ENCODE peak calls at places on chromosomes 6 and 20, in four cellular contexts. Q, E, F and P are unnamed samples.

GRCh38 chr6:34227656-34228421 is 8.8 kb upstream of the HMGA1 start:
- DNase-seq in Q (no peak), E (no peak), F (peak; percentile 48), P (no peak)

GRCh38 chr20:9978395-9979004 is 56.3 kb upstream of the ANKEF1 start:
- DNase-seq in Q (peak; percentile 80), E (peak; percentile 81), F (peak; percentile 86), P (peak; percentile 92)

GRCh38 chr6:125380474-125380873 is 78.7 kb upstream of the HDDC2 start:
- DNase-seq in Q (no peak), E (no peak), F (no peak), P (no peak)

GRCh38 chr6:30061766-30062458 is 847 bp downstream of the POLR1H start:
- DNase-seq in Q (no peak), E (no peak), F (peak; percentile 29), P (no peak)

GRCh38 chr6:30555428-30556005 is 772 bp downstream of the GNL1 start:
- DNase-seq in Q (peak; percentile 83), E (no peak), F (peak; percentile 44), P (no peak)

GRCh38 chr6:41208439-41209106 is 7.6 kb upstream of the TREML2 start:
- DNase-seq in Q (no peak), E (no peak), F (no peak), P (no peak)

GRCh38 chr6:116969211-116969863 is 92.3 kb downstream of the RFX6 start:
- DNase-seq in Q (peak; percentile 64), E (peak; percentile 60), F (peak; percentile 40), P (peak; percentile 28)

GRCh38 chr6:20188630-20189075 is 23.6 kb downstream of the MBOAT1 start:
- DNase-seq in Q (peak; percentile 26), E (no peak), F (peak; percentile 41), P (no peak)

GRCh38 chr6:19465240-19465639 is 371.9 kb upstream of the ID4 start:
- DNase-seq in Q (no peak), E (no peak), F (no peak), P (no peak)

GRCh38 chr6:5541751-5542432 is 280.6 kb downstream of the FARS2 start:
- DNase-seq in Q (no peak), E (no peak), F (peak; percentile 34), P (no peak)

GRCh38 chr6:169342655-169343054 is 89.0 kb upstream of the THBS2 start:
- DNase-seq in Q (no peak), E (no peak), F (no peak), P (no peak)

GRCh38 chr6:42041131-42042055 is 8.9 kb upstream of the TAF8 start:
- DNase-seq in Q (peak; percentile 21), E (no peak), F (no peak), P (no peak)

GRCh38 chr6:112216699-112217551 is 37.4 kb downstream of the LAMA4 start:
- DNase-seq in Q (no peak), E (no peak), F (peak; percentile 92), P (no peak)

GRCh38 chr6:39530201-39530759 is 194.9 kb downstream of the KIF6 start:
- DNase-seq in Q (no peak), E (peak; percentile 87), F (peak; percentile 66), P (no peak)

GRCh38 chr20:62156254-62156556 is 12.6 kb downstream of the SS18L1 start:
- DNase-seq in Q (no peak), E (no peak), F (no peak), P (no peak)

GRCh38 chr6:27296106-27296783 is 15.8 kb downstream of the POM121L2 start:
- DNase-seq in Q (peak; percentile 91), E (no peak), F (peak; percentile 55), P (no peak)

GRCh38 chr20:56843817-56844216 is 214.7 kb downstream of the TFAP2C start:
- DNase-seq in Q (no peak), E (no peak), F (no peak), P (no peak)

GRCh38 chr6:103723438-103723837 is 1136.3 kb downstream of the HACE1 start:
- DNase-seq in Q (no peak), E (peak; percentile 12), F (no peak), P (no peak)

DNA sequence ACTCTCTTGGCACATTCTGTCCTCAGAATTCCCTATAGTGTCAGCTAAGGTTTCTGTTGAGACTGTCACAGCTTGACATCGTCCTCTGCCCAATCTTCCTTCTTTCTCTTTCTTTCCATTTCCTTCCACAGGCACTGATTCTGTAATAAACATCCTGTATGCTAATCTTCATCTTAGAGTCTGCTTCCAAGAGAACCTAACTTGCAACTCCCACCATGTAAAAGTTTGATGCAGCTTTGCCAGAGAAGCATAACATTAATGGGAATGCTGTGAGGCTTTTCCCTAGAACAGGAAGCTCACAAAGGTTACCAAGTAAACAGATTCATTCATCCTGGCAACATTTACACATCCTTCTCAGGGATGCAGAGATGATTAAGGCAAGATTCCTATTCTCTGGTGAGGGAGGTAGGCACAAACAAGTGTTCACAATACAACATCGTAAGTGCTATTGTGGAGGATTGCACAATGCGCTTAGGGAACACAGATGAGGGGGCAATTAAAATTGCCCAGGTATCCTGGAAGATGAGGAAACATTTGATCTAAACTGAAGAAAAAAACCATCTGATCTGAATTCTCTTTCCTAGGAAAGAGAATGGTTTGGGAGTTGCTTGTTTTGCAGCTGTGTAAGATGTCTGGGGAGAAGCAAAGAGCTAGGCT is 74.7 kb downstream of the GRM1 start:
- DNase-seq in Q (no peak), E (no peak), F (no peak), P (no peak)
- H3K27ac ChIP-seq in Q (no peak overlapping the region), E (no peak overlapping the region), F (no peak overlapping the region), P (no peak overlapping the region)

DNA sequence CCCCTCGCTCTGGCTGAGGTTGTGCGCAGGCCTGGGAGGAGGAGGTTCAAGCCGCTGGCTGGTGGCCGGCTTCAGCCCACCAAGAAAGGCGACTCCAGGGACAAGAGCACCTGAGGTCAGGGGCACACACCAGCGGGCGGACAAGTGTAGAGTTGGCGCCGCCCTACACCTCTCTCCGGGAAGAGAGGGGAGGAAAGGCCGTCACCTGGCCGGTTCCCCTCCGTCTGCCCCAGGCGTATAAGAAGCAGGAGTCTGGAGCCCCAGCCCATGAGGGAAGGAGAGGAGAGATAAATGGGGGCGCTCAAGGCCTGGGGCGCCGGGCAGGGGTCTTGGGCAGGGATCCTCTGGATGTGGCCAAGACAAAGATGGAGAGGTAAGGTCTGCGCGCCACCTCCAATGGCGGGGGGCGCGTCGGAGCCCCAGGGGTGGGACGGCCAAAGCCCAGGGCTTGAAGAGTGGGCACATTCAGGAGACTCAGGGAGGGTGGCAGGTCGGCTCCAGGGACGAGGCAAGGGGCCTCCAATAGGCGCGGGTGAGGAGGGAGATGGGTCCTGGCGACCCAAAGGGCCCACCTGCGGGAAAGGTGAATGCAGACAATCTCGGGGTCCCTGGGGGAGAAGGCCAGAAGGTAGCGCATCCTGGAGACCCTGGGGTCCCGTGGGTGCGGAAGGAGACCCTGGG is 826 bp downstream of the RIMS4 start:
- DNase-seq in Q (no peak), E (no peak), F (no peak), P (no peak)
- TF ChIP-seq EZH2 in Q (peak; percentile 91), E (no peak), F (peak; percentile 23), P (no peak)

DNA sequence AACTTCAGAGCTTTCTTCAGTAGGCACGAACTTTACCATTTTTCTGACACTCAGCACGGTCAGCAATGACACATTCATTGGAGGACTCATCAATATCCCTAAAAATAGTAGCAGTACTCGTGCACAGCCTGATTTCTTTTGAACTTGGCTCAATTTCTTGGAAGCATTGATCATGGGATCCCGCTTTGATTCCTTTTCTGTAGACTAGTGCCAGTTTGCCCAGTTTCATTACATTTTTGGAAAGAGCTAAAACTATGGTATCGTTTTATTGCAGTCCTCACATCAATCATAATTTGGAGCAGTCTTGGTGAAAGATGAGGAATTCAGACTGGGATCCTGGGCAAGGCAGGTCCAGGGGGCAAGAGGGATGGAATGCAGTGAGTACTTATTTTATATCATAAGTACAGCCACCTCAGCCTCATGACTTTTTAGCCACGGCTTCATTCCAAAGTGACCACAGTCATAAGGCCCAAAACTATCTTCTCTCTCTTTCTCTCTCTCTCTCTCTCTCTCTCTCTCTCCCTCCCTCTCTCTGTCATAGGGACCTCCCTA is 170.9 kb upstream of the AKAP12 start:
- DNase-seq in Q (no peak), E (no peak), F (peak; percentile 92), P (no peak)
- H3K27ac ChIP-seq in Q (no peak overlapping the region), E (no peak overlapping the region), F (peak overlapping the region; percentile 86), P (no peak overlapping the region)

DNA sequence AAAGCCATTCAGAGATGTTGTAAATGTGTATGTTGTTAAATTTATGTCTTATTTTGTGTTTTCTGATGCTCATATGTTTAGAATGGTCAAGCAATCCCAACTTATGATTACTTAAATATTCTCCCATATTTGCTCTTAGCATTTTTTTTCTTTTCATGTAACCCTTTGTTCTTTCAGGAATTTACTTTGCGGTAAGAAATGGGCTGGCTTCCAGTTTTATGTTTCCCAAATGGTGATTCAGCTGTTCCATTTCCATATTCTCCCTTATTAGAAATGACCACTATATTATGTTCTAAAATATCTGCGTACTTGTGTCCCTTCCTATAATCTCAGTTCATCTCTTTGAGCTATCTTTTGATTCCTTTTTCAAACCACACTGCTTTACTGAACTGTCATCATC is 113.7 kb downstream of the CDH26 start:
- DNase-seq in Q (no peak), E (no peak), F (peak; percentile 55), P (no peak)
- TF ChIP-seq EZH2 in Q (no peak), E (no peak), F (no peak), P (no peak)

DNA sequence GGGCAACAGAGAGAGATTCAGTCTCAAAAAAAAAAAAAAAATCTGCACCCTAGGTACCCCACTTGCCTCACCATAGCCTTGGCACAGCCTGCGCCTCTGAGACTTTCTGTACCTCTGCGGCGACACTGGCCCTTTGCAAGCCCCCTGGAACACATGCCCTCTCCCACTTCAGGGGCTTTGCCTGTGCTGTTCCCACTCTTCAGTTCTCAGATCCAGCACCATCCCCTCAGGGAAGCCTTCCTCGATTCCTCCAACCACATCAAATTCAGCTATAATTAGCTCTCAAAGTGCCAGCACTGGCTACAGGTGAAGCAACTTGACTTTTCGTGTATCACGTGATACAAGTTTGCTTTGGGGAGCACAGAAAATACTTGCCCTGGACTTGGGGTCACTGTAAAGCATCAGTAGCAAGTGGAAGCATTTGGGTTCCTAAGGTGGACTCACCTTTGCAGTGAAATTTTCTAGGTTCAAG is 2.1 kb upstream of the UBE2V1 start:
- DNase-seq in Q (no peak), E (no peak), F (no peak), P (no peak)
- H3K27ac ChIP-seq in Q (no peak overlapping the region), E (no peak overlapping the region), F (no peak overlapping the region), P (peak overlapping the region; percentile 84)

GRCh38 chr20:46811328-46812084 is 83.1 kb upstream of the EYA2 start:
- DNase-seq in Q (peak; percentile 26), E (no peak), F (no peak), P (no peak)
- TF ChIP-seq EZH2 in Q (no peak), E (no peak), F (no peak), P (no peak)

GRCh38 chr6:25062070-25062811 is 126.5 kb upstream of the RIPOR2 start:
- DNase-seq in Q (no peak), E (no peak), F (no peak), P (no peak)
- H3K27ac ChIP-seq in Q (peak overlapping the region; percentile 80), E (no peak overlapping the region), F (no peak overlapping the region), P (no peak overlapping the region)